ENCODE peak calls at places on chromosomes 5 and 9, in ten cellular contexts. One of them, this sample, is unnamed.

GRCh38 chr5:68172314-68172713 is 43.2 kb upstream of the PIK3R1 start:
- DNase-seq in heart right ventricle: peak; percentile 33
- DNase-seq in ovary: peak; percentile 59
- DNase-seq in A549: no peak
- DNase-seq in stomach: no peak
- DNase-seq in IMR-90: no peak
- DNase-seq in lung: no peak
- DNase-seq in neural progenitor cell: peak; percentile 15
- DNase-seq in uterus: no peak
- DNase-seq in naive thymus-derived CD4-positive, alpha-beta T cell: no peak
- DNase-seq in this sample: no peak

GRCh38 chr5:139574641-139575312 is 13.6 kb downstream of the UBE2D2 start:
- DNase-seq in uterus: no peak
- DNase-seq in A549: peak; percentile 46
- DNase-seq in heart right ventricle: no peak
- DNase-seq in ovary: no peak
- DNase-seq in neural progenitor cell: peak; percentile 60
- DNase-seq in naive thymus-derived CD4-positive, alpha-beta T cell: peak; percentile 27
- DNase-seq in lung: no peak
- DNase-seq in stomach: no peak
- DNase-seq in IMR-90: peak; percentile 62
- DNase-seq in this sample: no peak

GRCh38 chr5:142006363-142007236 is 6.2 kb downstream of the GNPDA1 start:
- DNase-seq in naive thymus-derived CD4-positive, alpha-beta T cell: peak; percentile 50
- DNase-seq in A549: no peak
- DNase-seq in uterus: no peak
- DNase-seq in stomach: no peak
- DNase-seq in heart right ventricle: no peak
- DNase-seq in lung: no peak
- DNase-seq in neural progenitor cell: no peak
- DNase-seq in IMR-90: no peak
- DNase-seq in ovary: no peak
- DNase-seq in this sample: no peak

GRCh38 chr5:76544268-76544926 is 78.8 kb downstream of the F2RL2 start:
- DNase-seq in lung: no peak
- DNase-seq in uterus: no peak
- DNase-seq in neural progenitor cell: peak; percentile 60
- DNase-seq in heart right ventricle: no peak
- DNase-seq in IMR-90: peak; percentile 13
- DNase-seq in naive thymus-derived CD4-positive, alpha-beta T cell: peak; percentile 42
- DNase-seq in ovary: peak; percentile 26
- DNase-seq in stomach: peak; percentile 76
- DNase-seq in A549: peak; percentile 64
- DNase-seq in this sample: no peak

GRCh38 chr9:68947015-68947414 is 66.9 kb downstream of the PRKACG start:
- DNase-seq in neural progenitor cell: no peak
- DNase-seq in uterus: no peak
- DNase-seq in ovary: no peak
- DNase-seq in lung: no peak
- DNase-seq in heart right ventricle: no peak
- DNase-seq in IMR-90: no peak
- DNase-seq in A549: no peak
- DNase-seq in naive thymus-derived CD4-positive, alpha-beta T cell: no peak
- DNase-seq in stomach: no peak
- DNase-seq in this sample: no peak

GRCh38 chr5:172683696-172684464 is 42.8 kb downstream of the NEURL1B start:
- DNase-seq in uterus: no peak
- DNase-seq in IMR-90: no peak
- DNase-seq in neural progenitor cell: peak; percentile 67
- DNase-seq in stomach: no peak
- DNase-seq in A549: no peak
- DNase-seq in naive thymus-derived CD4-positive, alpha-beta T cell: peak; percentile 60
- DNase-seq in heart right ventricle: no peak
- DNase-seq in lung: no peak
- DNase-seq in ovary: no peak
- DNase-seq in this sample: peak; percentile 73

GRCh38 chr9:98399950-98400683 is 144.7 kb upstream of the TBC1D2 start:
- DNase-seq in IMR-90: no peak
- DNase-seq in naive thymus-derived CD4-positive, alpha-beta T cell: no peak
- DNase-seq in A549: no peak
- DNase-seq in neural progenitor cell: no peak
- DNase-seq in heart right ventricle: no peak
- DNase-seq in stomach: no peak
- DNase-seq in uterus: no peak
- DNase-seq in lung: no peak
- DNase-seq in ovary: no peak
- DNase-seq in this sample: no peak

GRCh38 chr5:38793099-38793498 is 52.7 kb upstream of the OSMR start:
- DNase-seq in IMR-90: no peak
- DNase-seq in ovary: no peak
- DNase-seq in A549: no peak
- DNase-seq in heart right ventricle: no peak
- DNase-seq in neural progenitor cell: no peak
- DNase-seq in stomach: no peak
- DNase-seq in lung: peak; percentile 45
- DNase-seq in naive thymus-derived CD4-positive, alpha-beta T cell: no peak
- DNase-seq in uterus: no peak
- DNase-seq in this sample: no peak

GRCh38 chr9:90838098-90838497 is 36.5 kb downstream of the SYK start:
- DNase-seq in heart right ventricle: no peak
- DNase-seq in neural progenitor cell: no peak
- DNase-seq in naive thymus-derived CD4-positive, alpha-beta T cell: no peak
- DNase-seq in A549: no peak
- DNase-seq in ovary: no peak
- DNase-seq in uterus: no peak
- DNase-seq in lung: no peak
- DNase-seq in stomach: peak; percentile 8
- DNase-seq in IMR-90: no peak
- DNase-seq in this sample: no peak

DNA sequence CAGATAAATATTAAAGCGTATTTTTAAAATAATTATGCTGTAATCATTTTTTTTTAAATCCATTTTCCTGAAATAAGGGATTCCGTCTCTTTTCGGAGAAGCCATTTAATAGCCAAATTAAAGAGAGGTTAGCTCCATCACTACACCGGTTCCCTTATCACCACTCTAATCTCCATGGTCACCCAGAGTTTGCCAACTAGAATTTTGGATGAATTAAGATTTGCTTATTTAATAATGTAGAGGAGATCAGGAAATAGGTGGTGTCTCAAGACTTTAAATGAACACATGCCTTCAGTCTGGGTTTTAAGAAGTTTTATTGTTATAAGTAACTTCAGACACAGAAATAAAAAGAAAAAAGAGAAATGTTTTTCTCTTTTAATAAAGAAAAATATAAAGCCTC is 151.7 kb downstream of the TTC39B start:
- DNase-seq in stomach: no peak
- DNase-seq in lung: no peak
- DNase-seq in ovary: no peak
- DNase-seq in A549: no peak
- DNase-seq in neural progenitor cell: no peak
- DNase-seq in naive thymus-derived CD4-positive, alpha-beta T cell: no peak
- DNase-seq in uterus: no peak
- DNase-seq in heart right ventricle: no peak
- DNase-seq in IMR-90: no peak
- DNase-seq in this sample: no peak
- H3K4me1 ChIP-seq in stomach: no peaks in the 10 kb centered on the region
- H3K4me1 ChIP-seq in lung: no peaks in the 10 kb centered on the region
- H3K4me1 ChIP-seq in ovary: peaks cover 6% of the 10 kb centered on the region
- H3K4me1 ChIP-seq in A549: no peaks in the 10 kb centered on the region
- H3K4me1 ChIP-seq in neural progenitor cell: peaks cover 5% of the 10 kb centered on the region
- H3K4me1 ChIP-seq in naive thymus-derived CD4-positive, alpha-beta T cell: no peaks in the 10 kb centered on the region
- H3K4me1 ChIP-seq in uterus: peaks cover 5% of the 10 kb centered on the region
- H3K4me1 ChIP-seq in heart right ventricle: peaks cover 10% of the 10 kb centered on the region
- H3K4me1 ChIP-seq in IMR-90: no peaks in the 10 kb centered on the region
- H3K4me1 ChIP-seq in this sample: peaks cover 19% of the 10 kb centered on the region

GRCh38 chr5:148873690-148874485 is 47.5 kb downstream of the ADRB2 start:
- DNase-seq in heart right ventricle: no peak
- DNase-seq in ovary: no peak
- DNase-seq in IMR-90: no peak
- DNase-seq in neural progenitor cell: no peak
- DNase-seq in uterus: no peak
- DNase-seq in naive thymus-derived CD4-positive, alpha-beta T cell: no peak
- DNase-seq in A549: no peak
- DNase-seq in lung: no peak
- DNase-seq in stomach: no peak
- DNase-seq in this sample: no peak

GRCh38 chr5:148875205-148875875 is 48.9 kb downstream of the ADRB2 start:
- DNase-seq in ovary: no peak
- DNase-seq in stomach: no peak
- DNase-seq in heart right ventricle: no peak
- DNase-seq in naive thymus-derived CD4-positive, alpha-beta T cell: no peak
- DNase-seq in IMR-90: no peak
- DNase-seq in neural progenitor cell: no peak
- DNase-seq in uterus: peak; percentile 20
- DNase-seq in lung: no peak
- DNase-seq in A549: no peak
- DNase-seq in this sample: no peak

DNA sequence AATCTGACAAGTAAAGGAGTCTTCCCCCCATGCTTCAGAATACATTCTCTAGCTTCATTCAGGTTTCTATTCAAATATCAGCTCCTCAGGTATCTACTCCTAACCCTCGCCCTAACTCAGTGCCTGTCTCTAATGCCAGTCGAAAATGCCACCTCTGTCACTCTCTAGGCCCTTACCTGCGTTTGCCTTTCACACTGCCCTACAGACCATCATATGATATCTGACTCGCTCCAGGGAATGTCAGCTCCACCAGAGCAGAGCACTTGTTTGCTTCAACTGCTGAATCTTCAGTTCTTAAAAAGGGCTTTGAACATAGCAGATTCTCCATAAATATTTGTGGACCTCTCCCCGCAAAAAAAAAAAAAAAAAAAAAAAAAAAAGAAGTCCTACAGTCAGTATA is 46.7 kb downstream of the ADRB2 start:
- DNase-seq in uterus: no peak
- DNase-seq in ovary: no peak
- DNase-seq in IMR-90: no peak
- DNase-seq in neural progenitor cell: no peak
- DNase-seq in stomach: no peak
- DNase-seq in heart right ventricle: no peak
- DNase-seq in lung: no peak
- DNase-seq in A549: no peak
- DNase-seq in naive thymus-derived CD4-positive, alpha-beta T cell: no peak
- DNase-seq in this sample: no peak
- H3K9me3 ChIP-seq in uterus: no peaks in the 10 kb centered on the region
- H3K9me3 ChIP-seq in ovary: no peaks in the 10 kb centered on the region
- H3K9me3 ChIP-seq in IMR-90: no peaks in the 10 kb centered on the region
- H3K9me3 ChIP-seq in neural progenitor cell: no peaks in the 10 kb centered on the region
- H3K9me3 ChIP-seq in stomach: no peaks in the 10 kb centered on the region
- H3K9me3 ChIP-seq in heart right ventricle: no peaks in the 10 kb centered on the region
- H3K9me3 ChIP-seq in lung: no peaks in the 10 kb centered on the region
- H3K9me3 ChIP-seq in A549: no peaks in the 10 kb centered on the region
- H3K9me3 ChIP-seq in naive thymus-derived CD4-positive, alpha-beta T cell: no peaks in the 10 kb centered on the region
- H3K9me3 ChIP-seq in this sample: no peaks in the 10 kb centered on the region

DNA sequence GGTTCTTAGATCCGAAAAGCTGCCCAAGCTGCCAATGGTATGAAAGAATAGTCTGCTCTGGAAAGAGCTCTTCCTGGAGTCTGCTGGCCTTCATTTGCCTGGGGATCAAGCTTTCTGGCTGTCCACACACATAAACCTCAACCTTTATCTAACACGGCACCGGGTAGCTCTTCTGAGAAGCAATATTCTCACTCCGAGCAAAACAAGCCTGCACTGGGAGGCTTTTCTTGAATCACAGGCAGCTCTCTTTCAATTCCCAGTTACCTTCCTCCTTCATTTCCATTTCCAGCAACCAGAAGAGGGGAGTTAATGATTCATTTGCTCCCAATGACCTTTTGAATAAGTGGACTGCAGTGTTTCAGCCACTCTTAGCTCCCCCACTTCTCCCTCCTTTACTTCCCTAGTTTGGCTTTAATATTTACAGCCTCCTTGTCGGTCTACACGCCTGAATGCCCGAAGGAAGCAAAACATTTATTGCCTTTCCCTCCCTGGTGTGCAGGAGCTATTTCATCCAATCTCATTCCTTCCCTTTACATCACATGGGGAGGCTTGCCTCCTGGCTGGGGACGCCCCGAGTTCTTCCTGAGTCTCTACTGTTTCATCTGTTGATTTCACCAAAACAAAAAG is 187.1 kb downstream of the ARHGEF28 start:
- DNase-seq in naive thymus-derived CD4-positive, alpha-beta T cell: no peak
- DNase-seq in uterus: peak; percentile 39
- DNase-seq in IMR-90: no peak
- DNase-seq in A549: peak; percentile 66
- DNase-seq in neural progenitor cell: no peak
- DNase-seq in lung: no peak
- DNase-seq in ovary: no peak
- DNase-seq in heart right ventricle: no peak
- DNase-seq in stomach: no peak
- DNase-seq in this sample: no peak
- H3K4me3 ChIP-seq in naive thymus-derived CD4-positive, alpha-beta T cell: no peak overlapping the region
- H3K4me3 ChIP-seq in uterus: peak overlapping the region; percentile 29
- H3K4me3 ChIP-seq in IMR-90: no peak overlapping the region
- H3K4me3 ChIP-seq in A549: peak overlapping the region; percentile 50
- H3K4me3 ChIP-seq in neural progenitor cell: no peak overlapping the region
- H3K4me3 ChIP-seq in lung: no peak overlapping the region
- H3K4me3 ChIP-seq in ovary: peak overlapping the region; percentile 35
- H3K4me3 ChIP-seq in heart right ventricle: no peak overlapping the region
- H3K4me3 ChIP-seq in stomach: no peak overlapping the region
- H3K4me3 ChIP-seq in this sample: no peak overlapping the region

DNA sequence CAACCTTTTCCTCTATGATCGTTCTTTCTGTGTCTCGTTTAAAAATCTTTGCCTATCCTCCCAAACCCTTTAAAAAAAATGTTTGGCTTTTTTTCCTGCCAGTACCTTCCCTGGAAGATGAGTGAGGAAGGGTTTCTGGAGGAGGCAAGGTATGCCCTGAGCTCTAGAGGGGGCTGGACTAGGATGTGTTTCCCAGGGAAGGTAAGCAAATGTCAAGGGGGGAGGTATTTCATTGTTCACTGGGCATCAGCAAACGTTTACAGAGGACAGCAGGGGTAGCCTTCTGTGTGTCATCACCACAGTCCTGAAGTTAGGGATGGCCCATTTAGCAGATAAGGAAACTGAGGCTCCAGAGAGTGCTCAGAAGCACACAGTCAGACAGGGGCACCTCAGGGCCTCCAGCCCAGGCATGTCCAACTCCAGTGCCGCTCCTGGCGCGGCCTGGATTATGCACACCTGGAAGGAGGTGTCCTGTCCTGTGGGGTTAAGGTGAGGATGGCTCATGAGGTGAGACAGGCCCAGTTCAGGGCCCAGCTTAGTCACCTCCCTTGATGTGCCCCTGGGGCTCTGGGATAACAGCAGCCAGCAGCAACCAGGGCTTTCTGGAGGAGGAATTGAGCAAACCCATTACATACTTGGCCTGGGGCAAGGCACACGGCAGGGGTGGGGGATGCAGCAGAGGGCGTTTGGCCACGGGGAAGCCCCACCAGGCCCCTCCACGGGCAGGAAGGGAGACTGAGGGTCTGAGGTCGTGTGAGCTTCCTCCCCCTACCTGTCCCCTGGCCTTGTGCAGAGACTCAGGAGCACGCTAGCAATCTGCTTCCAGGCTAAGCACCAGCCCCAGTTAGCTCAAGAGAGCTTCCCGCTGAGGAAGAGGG is 100.3 kb upstream of the LMX1B start:
- DNase-seq in lung: no peak
- DNase-seq in naive thymus-derived CD4-positive, alpha-beta T cell: no peak
- DNase-seq in neural progenitor cell: no peak
- DNase-seq in uterus: no peak
- DNase-seq in A549: no peak
- DNase-seq in heart right ventricle: no peak
- DNase-seq in ovary: no peak
- DNase-seq in IMR-90: no peak
- DNase-seq in stomach: no peak
- DNase-seq in this sample: no peak
- H3K4me1 ChIP-seq in lung: no peaks in the 10 kb centered on the region
- H3K4me1 ChIP-seq in naive thymus-derived CD4-positive, alpha-beta T cell: no peaks in the 10 kb centered on the region
- H3K4me1 ChIP-seq in neural progenitor cell: peaks cover 28% of the 10 kb centered on the region
- H3K4me1 ChIP-seq in uterus: no peaks in the 10 kb centered on the region
- H3K4me1 ChIP-seq in A549: peaks cover 12% of the 10 kb centered on the region
- H3K4me1 ChIP-seq in heart right ventricle: peaks cover 7% of the 10 kb centered on the region
- H3K4me1 ChIP-seq in ovary: no peaks in the 10 kb centered on the region
- H3K4me1 ChIP-seq in IMR-90: peaks cover 2% of the 10 kb centered on the region
- H3K4me1 ChIP-seq in stomach: peaks cover 12% of the 10 kb centered on the region
- H3K4me1 ChIP-seq in this sample: no peaks in the 10 kb centered on the region